ENCODE peak calls at places on chromosomes 16 and 17, in six cellular contexts. M is H1, H is GM12891, N is GM12878, J is K562, I is HepG2. O is an unnamed sample.
A peak's percentile ranks its signal among the peaks of the same experiment; 100 is the strongest.

GRCh38 chr17:77287432-77288068 is 146.8 kb downstream of the SEC14L1 start:
- DNase-seq in M (no peak), H (no peak), N (no peak), J (no peak), I (peak; percentile 65), O (no peak)

GRCh38 chr16:85448557-85449194 is 164.4 kb upstream of the GSE1 start:
- DNase-seq in M (no peak), H (no peak), N (no peak), J (no peak), I (peak; percentile 79), O (no peak)

GRCh38 chr16:1143761-1144450 is 9.0 kb upstream of the CACNA1H start:
- DNase-seq in M (no peak), H (no peak), N (no peak), J (no peak), I (no peak), O (no peak)

GRCh38 chr16:85126383-85126730 is 14.1 kb upstream of the CIBAR2 start:
- DNase-seq in M (no peak), H (no peak), N (no peak), J (no peak), I (no peak), O (no peak)

GRCh38 chr17:73827627-73828241 is 183.5 kb upstream of the SDK2 start:
- DNase-seq in M (peak; percentile 38), H (no peak), N (no peak), J (no peak), I (peak; percentile 24), O (no peak)

GRCh38 chr16:64469906-64470702 is 651.8 kb downstream of the CDH11 start:
- DNase-seq in M (no peak), H (no peak), N (no peak), J (no peak), I (no peak), O (no peak)

GRCh38 chr16:22073350-22073749 is 19.0 kb upstream of the VWA3A start:
- DNase-seq in M (no peak), H (no peak), N (no peak), J (no peak), I (no peak), O (no peak)

GRCh38 chr16:12262454-12263180 is 286.1 kb downstream of the SNX29 start:
- DNase-seq in M (no peak), H (no peak), N (no peak), J (no peak), I (peak; percentile 77), O (no peak)

GRCh38 chr17:36856921-36857381 is 80.3 kb upstream of the LHX1 start:
- DNase-seq in M (no peak), H (no peak), N (no peak), J (no peak), I (no peak), O (no peak)

GRCh38 chr16:56589141-56590039 is at the start of gene MT3:
- DNase-seq in M (no peak), H (no peak), N (no peak), J (no peak), I (no peak), O (no peak)

GRCh38 chr17:27559996-27560481 is 70.9 kb upstream of the LGALS9 start:
- DNase-seq in M (no peak), H (no peak), N (no peak), J (no peak), I (no peak), O (no peak)

GRCh38 chr17:56653877-56654276 is 60.4 kb downstream of the NOG start:
- DNase-seq in M (no peak), H (no peak), N (peak; percentile 26), J (peak; percentile 16), I (peak; percentile 38), O (no peak)

GRCh38 chr17:21041753-21042433 is 918 bp downstream of the USP22 start:
- DNase-seq in M (peak; percentile 58), H (peak; percentile 39), N (no peak), J (peak; percentile 87), I (peak; percentile 71), O (peak; percentile 56)

GRCh38 chr16:60299345-60299744 is 1565.2 kb upstream of the GOT2 start:
- DNase-seq in M (no peak), H (no peak), N (no peak), J (no peak), I (no peak), O (no peak)

GRCh38 chr16:28821874-28822519 is 802 bp upstream of the ATXN2L start:
- DNase-seq in M (no peak), H (no peak), N (no peak), J (peak; percentile 66), I (no peak), O (no peak)

GRCh38 chr16:9124444-9124843 is 33.0 kb downstream of the HAPSTR1 start:
- DNase-seq in M (no peak), H (no peak), N (no peak), J (no peak), I (no peak), O (no peak)

GRCh38 chr17:8479431-8479947 is 43.8 kb downstream of the NDEL1 start:
- DNase-seq in M (no peak), H (no peak), N (no peak), J (no peak), I (no peak), O (no peak)

DNA sequence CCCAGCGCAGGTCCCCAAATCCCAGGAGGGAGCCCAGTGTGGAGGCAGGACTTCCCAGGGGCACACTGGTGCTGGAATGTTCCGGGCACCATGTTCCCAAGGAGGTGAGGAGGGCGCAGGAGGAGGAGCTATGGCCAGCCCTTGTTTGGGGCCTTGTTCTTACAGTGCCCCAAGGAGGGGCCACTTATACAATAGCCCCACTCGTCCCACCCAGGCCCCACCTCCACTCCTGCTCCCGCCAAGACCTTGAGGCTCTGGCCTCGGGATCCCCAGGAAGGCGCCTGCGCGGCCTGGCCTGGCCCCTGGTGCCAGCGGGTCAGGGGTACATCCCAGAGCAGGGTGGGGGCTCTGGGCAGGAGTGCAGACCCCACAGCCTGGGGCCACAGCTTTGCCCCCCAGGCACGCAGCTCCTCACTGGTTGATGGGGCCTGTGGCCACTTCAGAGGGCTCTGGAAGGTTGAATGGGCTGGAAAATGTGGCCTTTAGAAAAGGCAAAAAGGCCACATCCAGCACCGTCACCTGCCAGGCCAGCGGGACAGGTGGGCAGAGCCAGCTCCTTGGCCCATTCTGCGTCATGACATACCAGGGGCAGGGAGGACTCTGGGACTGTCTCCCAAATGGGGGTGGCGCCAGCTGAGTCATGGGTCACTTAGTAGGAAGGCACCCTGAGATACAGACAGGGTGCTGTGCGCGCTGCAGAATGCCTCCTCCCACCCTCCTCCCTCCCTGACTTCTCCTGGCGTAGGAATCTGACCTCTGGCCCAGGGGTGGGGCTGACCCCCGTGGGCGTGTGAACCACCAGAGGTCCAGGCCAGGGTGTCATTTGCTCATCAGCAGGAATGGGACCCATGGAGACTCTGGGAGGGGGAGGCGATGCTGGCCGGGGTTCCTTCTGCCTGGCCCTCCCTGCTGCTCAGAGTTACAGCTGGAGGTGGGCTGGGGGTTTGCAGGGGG is 32.3 kb upstream of the PVALEF start:
- DNase-seq in M (no peak), H (no peak), N (no peak), J (peak; percentile 74), I (peak; percentile 68), O (no peak)
- TF ChIP-seq TAF1 in M (no peak), H (no peak), N (no peak), J (no peak), I (no peak), O (no peak)

DNA sequence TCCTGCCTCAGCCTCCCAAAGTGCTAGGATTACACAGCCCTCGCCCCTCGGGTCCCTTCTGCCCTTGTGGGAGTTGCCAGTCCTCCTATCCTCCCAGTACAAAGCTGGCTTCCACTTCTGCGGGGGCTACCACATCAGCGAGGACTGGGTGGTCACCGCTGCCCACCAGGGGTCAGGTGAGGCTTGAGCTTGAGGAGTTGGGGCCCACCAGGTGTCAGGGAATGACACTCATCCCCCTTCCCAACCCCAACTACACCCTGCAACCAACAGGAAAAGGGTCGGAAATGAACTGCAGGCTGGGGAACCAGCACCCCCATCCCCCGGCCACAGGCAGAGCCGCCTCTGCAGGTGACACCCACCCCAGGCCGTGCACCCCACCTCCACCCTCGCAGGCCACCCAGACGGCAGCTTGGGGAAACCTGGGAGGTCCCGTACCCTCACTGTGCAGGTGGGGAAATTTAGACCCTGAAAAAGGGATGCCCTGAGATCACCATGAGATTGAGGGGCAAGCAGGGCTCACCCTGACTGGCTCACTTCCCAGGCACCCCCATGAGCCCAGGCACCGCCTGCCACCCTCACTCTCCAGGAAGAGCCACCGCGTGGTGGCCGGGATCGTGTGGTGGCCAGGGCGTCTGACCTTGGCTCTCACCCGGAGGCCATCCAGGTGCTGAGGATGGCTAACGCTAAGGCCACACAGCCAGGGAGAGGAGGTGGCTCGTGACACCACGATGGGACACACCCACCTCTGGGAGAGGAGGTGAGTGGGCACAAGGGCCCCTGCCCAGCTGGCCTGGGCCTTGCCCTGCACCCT is 8.0 kb downstream of the CTRB1 start:
- DNase-seq in M (no peak), H (no peak), N (no peak), J (no peak), I (no peak), O (no peak)
- TF ChIP-seq POLR2A in M (no peak), H (no peak), N (no peak), J (no peak), I (no peak), O (no peak)

DNA sequence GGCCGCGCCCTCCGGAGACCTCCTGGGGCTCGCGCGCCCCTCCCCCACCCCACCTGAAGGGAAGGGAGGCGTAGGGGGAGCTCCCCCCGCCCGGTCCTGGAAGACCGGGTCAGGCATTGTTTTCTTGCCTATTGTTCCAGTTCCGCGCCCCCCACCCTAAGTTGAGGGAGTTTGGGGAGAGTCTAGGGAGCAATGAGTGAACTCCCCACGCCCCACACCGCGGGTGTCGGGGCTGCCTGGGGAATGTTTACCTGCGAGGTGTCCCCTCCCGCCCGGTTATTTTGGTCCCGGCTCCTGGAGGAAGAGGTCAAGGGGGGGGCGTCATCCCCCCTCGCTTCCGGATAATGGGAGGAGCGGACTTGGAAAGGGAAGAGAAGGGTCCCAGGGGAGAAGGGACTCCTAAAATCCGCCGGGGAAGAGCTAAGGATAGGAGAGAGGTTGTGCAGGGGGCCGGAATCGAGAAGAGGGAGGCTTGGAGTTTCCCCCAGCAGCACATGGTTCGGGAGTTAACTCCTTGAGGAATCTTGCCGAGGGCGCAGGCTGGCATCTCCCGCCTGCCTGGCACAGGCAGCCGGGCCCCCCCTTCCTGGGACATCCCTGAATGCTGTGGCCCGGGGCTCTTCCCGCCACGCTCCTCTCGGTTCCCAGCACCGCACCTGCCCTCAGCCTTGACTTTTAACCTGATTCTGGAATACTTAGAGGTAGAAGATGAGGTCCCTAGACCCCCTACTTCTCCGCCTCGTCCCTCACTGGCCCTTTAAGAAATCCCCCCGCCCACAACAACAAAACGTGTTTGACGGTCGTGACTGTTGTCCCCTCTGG is 941 bp downstream of the MLLT6 start:
- DNase-seq in M (no peak), H (no peak), N (no peak), J (peak; percentile 49), I (peak; percentile 63), O (peak; percentile 48)
- TF ChIP-seq POLR2AphosphoS5 in M (no peak), H (no peak), N (peak; percentile 27), J (no peak), I (peak; percentile 45), O (no peak)

DNA sequence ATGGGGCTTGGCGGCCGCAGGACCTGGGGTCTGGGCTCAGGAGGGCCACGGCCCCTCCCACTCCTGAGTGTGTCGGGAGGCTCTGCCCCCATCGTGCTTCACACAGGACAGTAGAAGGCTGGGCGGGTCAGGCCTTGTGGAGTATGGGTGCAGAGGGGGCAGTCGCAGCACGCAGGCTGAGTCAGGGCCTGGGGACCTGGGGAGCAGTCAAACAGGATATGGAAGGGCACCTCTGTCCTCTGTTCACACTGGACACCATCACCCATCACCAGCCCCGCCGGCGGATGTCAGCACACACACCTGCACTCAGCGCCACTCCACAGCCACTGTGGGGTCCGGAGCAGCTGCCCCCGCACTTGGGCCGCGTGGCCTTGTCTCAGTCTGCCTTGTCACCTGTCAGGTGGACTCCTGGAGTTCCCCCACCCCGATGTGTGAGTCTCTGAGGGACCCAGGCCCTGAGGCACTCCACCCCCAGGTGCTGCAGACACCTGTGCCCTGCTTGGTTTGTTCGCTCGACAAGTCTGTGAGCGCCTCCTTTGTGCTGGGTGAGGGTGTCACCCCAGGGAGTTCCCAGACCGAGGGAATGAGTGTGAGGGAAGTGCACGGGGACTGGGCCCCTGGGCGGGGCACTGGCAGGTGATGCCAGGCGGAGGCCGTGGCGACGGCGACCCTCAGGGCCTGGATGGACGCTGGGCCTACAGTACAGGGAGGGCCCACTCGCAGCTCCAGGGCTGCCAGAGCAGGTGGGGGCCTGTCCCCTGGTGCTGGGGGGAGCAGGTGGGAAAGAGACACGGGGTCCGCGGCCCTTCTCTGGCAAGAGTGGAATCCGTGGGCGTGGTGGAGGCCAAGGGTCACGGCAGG is 31.7 kb downstream of the ZFPM1 start:
- DNase-seq in M (no peak), H (no peak), N (no peak), J (no peak), I (no peak), O (no peak)
- TF ChIP-seq TAF1 in M (no peak), H (no peak), N (no peak), J (no peak), I (no peak), O (no peak)

O was measured in GM12892.